ENCODE peak calls at places on chromosomes 13 and 19, in four cellular contexts. One of them, this sample, is unnamed.

GRCh38 chr13:37409756-37410155 is 188.8 kb downstream of the POSTN start:
- DNase-seq in uterus: no peak
- DNase-seq in thyroid gland: no peak
- DNase-seq in HCT116: no peak
- DNase-seq in this sample: no peak

GRCh38 chr19:7861619-7862412 is 12.4 kb downstream of the PRR36 start:
- DNase-seq in uterus: no peak
- DNase-seq in thyroid gland: no peak
- DNase-seq in HCT116: no peak
- DNase-seq in this sample: no peak

GRCh38 chr19:4556574-4557185 is 2.8 kb downstream of the SEMA6B start:
- DNase-seq in thyroid gland: no peak
- DNase-seq in uterus: no peak
- DNase-seq in HCT116: peak
- DNase-seq in this sample: no peak

GRCh38 chr13:30165791-30166190 is 141.6 kb downstream of the KATNAL1 start:
- DNase-seq in HCT116: no peak
- DNase-seq in thyroid gland: no peak
- DNase-seq in uterus: no peak
- DNase-seq in this sample: no peak

GRCh38 chr19:4140237-4140711 is 13.2 kb upstream of the CREB3L3 start:
- DNase-seq in uterus: no peak
- DNase-seq in thyroid gland: peak
- DNase-seq in HCT116: peak
- DNase-seq in this sample: peak

GRCh38 chr19:53596056-53596455 is 35.7 kb upstream of the DPRX start:
- DNase-seq in HCT116: no peak
- DNase-seq in uterus: no peak
- DNase-seq in thyroid gland: no peak
- DNase-seq in this sample: no peak

GRCh38 chr19:17205237-17206140 is 9.7 kb upstream of the USE1 start:
- DNase-seq in uterus: no peak
- DNase-seq in HCT116: no peak
- DNase-seq in thyroid gland: peak
- DNase-seq in this sample: no peak

GRCh38 chr13:107734891-107735620 is 480.3 kb downstream of the LIG4 start:
- DNase-seq in thyroid gland: peak
- DNase-seq in uterus: no peak
- DNase-seq in HCT116: no peak
- DNase-seq in this sample: no peak

GRCh38 chr19:778910-779653 is 18.2 kb upstream of the PTBP1 start:
- DNase-seq in uterus: peak
- DNase-seq in HCT116: no peak
- DNase-seq in thyroid gland: peak
- DNase-seq in this sample: peak

GRCh38 chr19:28466107-28467045 is 746.6 kb downstream of the UQCRFS1 start:
- DNase-seq in thyroid gland: peak
- DNase-seq in uterus: no peak
- DNase-seq in HCT116: no peak
- DNase-seq in this sample: peak

GRCh38 chr13:57123660-57124059 is 17.1 kb upstream of the PRR20A start:
- DNase-seq in HCT116: no peak
- DNase-seq in thyroid gland: no peak
- DNase-seq in uterus: no peak
- DNase-seq in this sample: no peak

GRCh38 chr13:104943331-104943730 is 1592.1 kb downstream of the EFNB2 start:
- DNase-seq in uterus: no peak
- DNase-seq in HCT116: no peak
- DNase-seq in thyroid gland: no peak
- DNase-seq in this sample: no peak

GRCh38 chr13:111399334-111399733 is 78.9 kb downstream of the TEX29 start:
- DNase-seq in HCT116: no peak
- DNase-seq in thyroid gland: no peak
- DNase-seq in uterus: no peak
- DNase-seq in this sample: no peak

GRCh38 chr13:71865858-71866172 is 1.2 kb downstream of the DACH1 start:
- DNase-seq in uterus: peak
- DNase-seq in thyroid gland: peak
- DNase-seq in HCT116: no peak
- DNase-seq in this sample: no peak

GRCh38 chr13:72890546-72890945 is 108.6 kb downstream of the PIBF1 start:
- DNase-seq in HCT116: no peak
- DNase-seq in thyroid gland: no peak
- DNase-seq in uterus: no peak
- DNase-seq in this sample: no peak

DNA sequence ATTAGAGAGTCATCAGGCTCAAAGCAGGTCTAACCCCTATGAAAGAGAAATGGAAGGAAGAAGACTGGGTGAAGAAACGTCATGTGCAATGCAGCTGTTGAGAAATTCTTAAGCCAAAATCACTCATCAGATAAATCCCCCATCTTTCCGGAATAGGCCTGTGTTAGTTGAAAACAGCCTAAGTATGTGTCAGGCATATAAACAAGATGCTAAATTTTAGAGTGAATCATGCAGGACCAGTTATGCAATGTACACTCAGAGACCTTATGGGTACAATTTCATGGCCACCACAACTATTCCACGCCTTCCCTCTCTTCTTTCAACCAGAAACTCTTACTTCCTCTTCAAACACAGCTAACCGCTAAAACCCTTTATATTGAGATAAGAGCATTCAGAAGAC is 717.7 kb upstream of the ATXN8OS start:
- DNase-seq in thyroid gland: no peak
- DNase-seq in uterus: no peak
- DNase-seq in HCT116: no peak
- DNase-seq in this sample: no peak
- TF ChIP-seq POLR2A in thyroid gland: no peak
- TF ChIP-seq POLR2A in uterus: no peak
- TF ChIP-seq POLR2A in HCT116: no peak
- TF ChIP-seq POLR2A in this sample: no peak

GRCh38 chr19:50205681-50206138 is 2.3 kb downstream of the MYH14 start:
- DNase-seq in HCT116: no peak
- DNase-seq in uterus: no peak
- DNase-seq in thyroid gland: peak
- DNase-seq in this sample: no peak
- TF ChIP-seq POLR2A in HCT116: no peak
- TF ChIP-seq POLR2A in uterus: no peak
- TF ChIP-seq POLR2A in thyroid gland: no peak
- TF ChIP-seq POLR2A in this sample: no peak

GRCh38 chr19:45638930-45639729 is at the start of gene EML2:
- DNase-seq in thyroid gland: peak
- DNase-seq in uterus: peak
- DNase-seq in HCT116: no peak
- DNase-seq in this sample: no peak
- TF ChIP-seq POLR2A in thyroid gland: peak
- TF ChIP-seq POLR2A in uterus: no peak
- TF ChIP-seq POLR2A in HCT116: no peak
- TF ChIP-seq POLR2A in this sample: no peak

GRCh38 chr19:55158848-55159793 is 1.6 kb upstream of the TNNI3 start:
- DNase-seq in uterus: no peak
- DNase-seq in thyroid gland: no peak
- DNase-seq in HCT116: no peak
- DNase-seq in this sample: peak
- TF ChIP-seq POLR2A in uterus: no peak
- TF ChIP-seq POLR2A in thyroid gland: no peak
- TF ChIP-seq POLR2A in HCT116: no peak
- TF ChIP-seq POLR2A in this sample: no peak

GRCh38 chr19:29811125-29812079 is at the start of gene CCNE1:
- DNase-seq in uterus: peak
- DNase-seq in thyroid gland: peak
- DNase-seq in HCT116: peak
- DNase-seq in this sample: peak
- TF ChIP-seq POLR2A in uterus: no peak
- TF ChIP-seq POLR2A in thyroid gland: peak
- TF ChIP-seq POLR2A in HCT116: peak
- TF ChIP-seq POLR2A in this sample: peak

GRCh38 chr13:95258619-95259194 is 42.5 kb downstream of the ABCC4 start:
- DNase-seq in HCT116: no peak
- DNase-seq in thyroid gland: no peak
- DNase-seq in uterus: no peak
- DNase-seq in this sample: no peak
- TF ChIP-seq POLR2A in HCT116: no peak
- TF ChIP-seq POLR2A in thyroid gland: no peak
- TF ChIP-seq POLR2A in uterus: no peak
- TF ChIP-seq POLR2A in this sample: no peak

GRCh38 chr19:55683449-55684261 is 8.6 kb downstream of the EPN1 start:
- DNase-seq in thyroid gland: no peak
- DNase-seq in HCT116: no peak
- DNase-seq in uterus: no peak
- DNase-seq in this sample: no peak
- TF ChIP-seq POLR2A in thyroid gland: no peak
- TF ChIP-seq POLR2A in HCT116: no peak
- TF ChIP-seq POLR2A in uterus: no peak
- TF ChIP-seq POLR2A in this sample: no peak

GRCh38 chr13:46137627-46138026 is 32.8 kb upstream of the CPB2 start:
- DNase-seq in uterus: no peak
- DNase-seq in HCT116: no peak
- DNase-seq in thyroid gland: no peak
- DNase-seq in this sample: no peak
- TF ChIP-seq POLR2A in uterus: no peak
- TF ChIP-seq POLR2A in HCT116: no peak
- TF ChIP-seq POLR2A in thyroid gland: no peak
- TF ChIP-seq POLR2A in this sample: no peak

This sample was measured in H54.